ENCODE peak calls at places on chromosome 22, in eight cellular contexts. One of them, this sample, is unnamed.

GRCh38 chr22:24247564-24248344 is 2.9 kb upstream of the GGT5 start:
- DNase-seq in IMR-90: peak; percentile 95
- DNase-seq in SK-N-SH: peak; percentile 97
- DNase-seq in WTC11: peak; percentile 91
- DNase-seq in HepG2: peak; percentile 66
- DNase-seq in H1: peak; percentile 92
- DNase-seq in K562: peak; percentile 64
- DNase-seq in A549: peak; percentile 83
- DNase-seq in this sample: no peak

GRCh38 chr22:25953919-25954318 is 211.9 kb downstream of the MYO18B start:
- DNase-seq in IMR-90: no peak
- DNase-seq in SK-N-SH: no peak
- DNase-seq in WTC11: no peak
- DNase-seq in HepG2: peak; percentile 90
- DNase-seq in H1: no peak
- DNase-seq in K562: no peak
- DNase-seq in A549: no peak
- DNase-seq in this sample: no peak

GRCh38 chr22:31243339-31244043 is 31.4 kb downstream of the LIMK2 start:
- DNase-seq in IMR-90: no peak
- DNase-seq in SK-N-SH: no peak
- DNase-seq in WTC11: no peak
- DNase-seq in HepG2: no peak
- DNase-seq in H1: no peak
- DNase-seq in K562: no peak
- DNase-seq in A549: peak; percentile 55
- DNase-seq in this sample: no peak

GRCh38 chr22:43945632-43946390 is 9.4 kb upstream of the SAMM50 start:
- DNase-seq in IMR-90: peak; percentile 59
- DNase-seq in SK-N-SH: peak; percentile 79
- DNase-seq in WTC11: peak; percentile 75
- DNase-seq in HepG2: peak; percentile 60
- DNase-seq in H1: peak; percentile 83
- DNase-seq in K562: peak; percentile 75
- DNase-seq in A549: peak; percentile 69
- DNase-seq in this sample: no peak

GRCh38 chr22:43726296-43726695 is 85.8 kb downstream of the EFCAB6 start:
- DNase-seq in IMR-90: peak; percentile 11
- DNase-seq in SK-N-SH: no peak
- DNase-seq in WTC11: no peak
- DNase-seq in HepG2: no peak
- DNase-seq in H1: no peak
- DNase-seq in K562: no peak
- DNase-seq in A549: no peak
- DNase-seq in this sample: no peak

GRCh38 chr22:50019316-50019715 is 6.8 kb upstream of the IL17REL start:
- DNase-seq in IMR-90: no peak
- DNase-seq in SK-N-SH: no peak
- DNase-seq in WTC11: no peak
- DNase-seq in HepG2: no peak
- DNase-seq in H1: no peak
- DNase-seq in K562: no peak
- DNase-seq in A549: no peak
- DNase-seq in this sample: no peak

GRCh38 chr22:39241632-39242388 is 3.0 kb downstream of the PDGFB start:
- DNase-seq in IMR-90: no peak
- DNase-seq in SK-N-SH: no peak
- DNase-seq in WTC11: no peak
- DNase-seq in HepG2: no peak
- DNase-seq in H1: no peak
- DNase-seq in K562: no peak
- DNase-seq in A549: no peak
- DNase-seq in this sample: no peak

GRCh38 chr22:23215294-23216204 is 35.2 kb downstream of the BCR start:
- DNase-seq in IMR-90: peak; percentile 64
- DNase-seq in SK-N-SH: no peak
- DNase-seq in WTC11: no peak
- DNase-seq in HepG2: no peak
- DNase-seq in H1: no peak
- DNase-seq in K562: no peak
- DNase-seq in A549: no peak
- DNase-seq in this sample: no peak

GRCh38 chr22:38202437-38203089 is 769 bp downstream of the MAFF start:
- DNase-seq in IMR-90: peak; percentile 92
- DNase-seq in SK-N-SH: peak; percentile 76
- DNase-seq in WTC11: peak; percentile 50
- DNase-seq in HepG2: peak; percentile 50
- DNase-seq in H1: peak; percentile 74
- DNase-seq in K562: peak; percentile 83
- DNase-seq in A549: peak; percentile 60
- DNase-seq in this sample: no peak

GRCh38 chr22:25827415-25827814 is 85.4 kb downstream of the MYO18B start:
- DNase-seq in IMR-90: no peak
- DNase-seq in SK-N-SH: no peak
- DNase-seq in WTC11: no peak
- DNase-seq in HepG2: no peak
- DNase-seq in H1: no peak
- DNase-seq in K562: no peak
- DNase-seq in A549: no peak
- DNase-seq in this sample: no peak

GRCh38 chr22:50271519-50271970 is 1.4 kb upstream of the MAPK11 start:
- DNase-seq in IMR-90: peak; percentile 38
- DNase-seq in SK-N-SH: peak; percentile 93
- DNase-seq in WTC11: peak; percentile 76
- DNase-seq in HepG2: peak; percentile 34
- DNase-seq in H1: peak; percentile 88
- DNase-seq in K562: peak; percentile 84
- DNase-seq in A549: peak; percentile 52
- DNase-seq in this sample: no peak

GRCh38 chr22:33210129-33210784 is 152.1 kb upstream of the SYN3 start:
- DNase-seq in IMR-90: peak; percentile 9
- DNase-seq in SK-N-SH: peak; percentile 68
- DNase-seq in WTC11: peak; percentile 59
- DNase-seq in HepG2: peak; percentile 47
- DNase-seq in H1: peak; percentile 66
- DNase-seq in K562: peak; percentile 41
- DNase-seq in A549: peak; percentile 41
- DNase-seq in this sample: no peak

GRCh38 chr22:47192651-47193437 is 430.4 kb downstream of the TBC1D22A start:
- DNase-seq in IMR-90: no peak
- DNase-seq in SK-N-SH: no peak
- DNase-seq in WTC11: peak; percentile 47
- DNase-seq in HepG2: no peak
- DNase-seq in H1: no peak
- DNase-seq in K562: peak; percentile 18
- DNase-seq in A549: peak; percentile 74
- DNase-seq in this sample: no peak

GRCh38 chr22:39771486-39771885 is 122.1 kb downstream of the ENTHD1 start:
- DNase-seq in IMR-90: no peak
- DNase-seq in SK-N-SH: no peak
- DNase-seq in WTC11: no peak
- DNase-seq in HepG2: no peak
- DNase-seq in H1: no peak
- DNase-seq in K562: no peak
- DNase-seq in A549: no peak
- DNase-seq in this sample: no peak

GRCh38 chr22:27270818-27271510 is 530.6 kb downstream of the MN1 start:
- DNase-seq in IMR-90: no peak
- DNase-seq in SK-N-SH: no peak
- DNase-seq in WTC11: no peak
- DNase-seq in HepG2: no peak
- DNase-seq in H1: no peak
- DNase-seq in K562: no peak
- DNase-seq in A549: no peak
- DNase-seq in this sample: no peak

GRCh38 chr22:19067696-19068348 is 54.4 kb downstream of the DGCR2 start:
- DNase-seq in IMR-90: no peak
- DNase-seq in SK-N-SH: no peak
- DNase-seq in WTC11: no peak
- DNase-seq in HepG2: no peak
- DNase-seq in H1: no peak
- DNase-seq in K562: no peak
- DNase-seq in A549: no peak
- DNase-seq in this sample: no peak

GRCh38 chr22:19068784-19069271 is 53.4 kb downstream of the DGCR2 start:
- DNase-seq in IMR-90: no peak
- DNase-seq in SK-N-SH: no peak
- DNase-seq in WTC11: no peak
- DNase-seq in HepG2: no peak
- DNase-seq in H1: no peak
- DNase-seq in K562: no peak
- DNase-seq in A549: no peak
- DNase-seq in this sample: no peak

GRCh38 chr22:19065298-19065859 is 56.8 kb downstream of the DGCR2 start:
- DNase-seq in IMR-90: no peak
- DNase-seq in SK-N-SH: no peak
- DNase-seq in WTC11: no peak
- DNase-seq in HepG2: no peak
- DNase-seq in H1: no peak
- DNase-seq in K562: no peak
- DNase-seq in A549: no peak
- DNase-seq in this sample: no peak

GRCh38 chr22:19065929-19066328 is 56.3 kb downstream of the DGCR2 start:
- DNase-seq in IMR-90: no peak
- DNase-seq in SK-N-SH: no peak
- DNase-seq in WTC11: no peak
- DNase-seq in HepG2: no peak
- DNase-seq in H1: no peak
- DNase-seq in K562: no peak
- DNase-seq in A549: no peak
- DNase-seq in this sample: no peak

GRCh38 chr22:19066531-19067271 is 55.5 kb downstream of the DGCR2 start:
- DNase-seq in IMR-90: peak; percentile 83
- DNase-seq in SK-N-SH: no peak
- DNase-seq in WTC11: no peak
- DNase-seq in HepG2: no peak
- DNase-seq in H1: no peak
- DNase-seq in K562: no peak
- DNase-seq in A549: no peak
- DNase-seq in this sample: no peak
- TF ChIP-seq USF2 in IMR-90: no peak
- TF ChIP-seq USF2 in SK-N-SH: no peak
- TF ChIP-seq USF2 in WTC11: no peak
- TF ChIP-seq USF2 in HepG2: no peak
- TF ChIP-seq USF2 in H1: no peak
- TF ChIP-seq USF2 in K562: no peak
- TF ChIP-seq USF2 in A549: no peak
- TF ChIP-seq USF2 in this sample: no peak

GRCh38 chr22:36899498-36899897 is 13.9 kb upstream of the CSF2RB start:
- DNase-seq in IMR-90: no peak
- DNase-seq in SK-N-SH: no peak
- DNase-seq in WTC11: no peak
- DNase-seq in HepG2: no peak
- DNase-seq in H1: no peak
- DNase-seq in K562: no peak
- DNase-seq in A549: no peak
- DNase-seq in this sample: no peak

GRCh38 chr22:36902143-36902911 is 11.1 kb upstream of the CSF2RB start:
- DNase-seq in IMR-90: no peak
- DNase-seq in SK-N-SH: no peak
- DNase-seq in WTC11: no peak
- DNase-seq in HepG2: no peak
- DNase-seq in H1: no peak
- DNase-seq in K562: no peak
- DNase-seq in A549: no peak
- DNase-seq in this sample: no peak

GRCh38 chr22:36900880-36901279 is 12.5 kb upstream of the CSF2RB start:
- DNase-seq in IMR-90: no peak
- DNase-seq in SK-N-SH: no peak
- DNase-seq in WTC11: peak; percentile 61
- DNase-seq in HepG2: no peak
- DNase-seq in H1: peak; percentile 68
- DNase-seq in K562: no peak
- DNase-seq in A549: no peak
- DNase-seq in this sample: no peak

GRCh38 chr22:36900225-36900624 is 13.2 kb upstream of the CSF2RB start:
- DNase-seq in IMR-90: no peak
- DNase-seq in SK-N-SH: no peak
- DNase-seq in WTC11: no peak
- DNase-seq in HepG2: no peak
- DNase-seq in H1: no peak
- DNase-seq in K562: no peak
- DNase-seq in A549: no peak
- DNase-seq in this sample: no peak

GRCh38 chr22:36901411-36902142 is 11.9 kb upstream of the CSF2RB start:
- DNase-seq in IMR-90: no peak
- DNase-seq in SK-N-SH: no peak
- DNase-seq in WTC11: no peak
- DNase-seq in HepG2: no peak
- DNase-seq in H1: no peak
- DNase-seq in K562: no peak
- DNase-seq in A549: no peak
- DNase-seq in this sample: peak; percentile 90
- TF ChIP-seq USF2 in IMR-90: no peak
- TF ChIP-seq USF2 in SK-N-SH: no peak
- TF ChIP-seq USF2 in WTC11: no peak
- TF ChIP-seq USF2 in HepG2: no peak
- TF ChIP-seq USF2 in H1: no peak
- TF ChIP-seq USF2 in K562: peak; percentile 24
- TF ChIP-seq USF2 in A549: no peak
- TF ChIP-seq USF2 in this sample: peak; percentile 75

GRCh38 chr22:41030891-41031290 is 61.5 kb upstream of the EP300 start:
- DNase-seq in IMR-90: peak; percentile 63
- DNase-seq in SK-N-SH: no peak
- DNase-seq in WTC11: no peak
- DNase-seq in HepG2: no peak
- DNase-seq in H1: no peak
- DNase-seq in K562: no peak
- DNase-seq in A549: no peak
- DNase-seq in this sample: no peak
- TF ChIP-seq USF2 in IMR-90: no peak
- TF ChIP-seq USF2 in SK-N-SH: no peak
- TF ChIP-seq USF2 in WTC11: no peak
- TF ChIP-seq USF2 in HepG2: no peak
- TF ChIP-seq USF2 in H1: no peak
- TF ChIP-seq USF2 in K562: no peak
- TF ChIP-seq USF2 in A549: no peak
- TF ChIP-seq USF2 in this sample: no peak

GRCh38 chr22:30209642-30210041 is 36.9 kb downstream of the LIF start:
- DNase-seq in IMR-90: no peak
- DNase-seq in SK-N-SH: no peak
- DNase-seq in WTC11: no peak
- DNase-seq in HepG2: no peak
- DNase-seq in H1: no peak
- DNase-seq in K562: no peak
- DNase-seq in A549: no peak
- DNase-seq in this sample: no peak

GRCh38 chr22:30208631-30209603 is 37.6 kb downstream of the LIF start:
- DNase-seq in IMR-90: peak; percentile 97
- DNase-seq in SK-N-SH: peak; percentile 61
- DNase-seq in WTC11: no peak
- DNase-seq in HepG2: peak; percentile 65
- DNase-seq in H1: no peak
- DNase-seq in K562: peak; percentile 86
- DNase-seq in A549: peak; percentile 71
- DNase-seq in this sample: no peak

GRCh38 chr22:30211124-30211820 is 35.3 kb downstream of the LIF start:
- DNase-seq in IMR-90: no peak
- DNase-seq in SK-N-SH: peak; percentile 24
- DNase-seq in WTC11: no peak
- DNase-seq in HepG2: no peak
- DNase-seq in H1: no peak
- DNase-seq in K562: no peak
- DNase-seq in A549: no peak
- DNase-seq in this sample: no peak

GRCh38 chr22:30212363-30212995 is 34.1 kb downstream of the LIF start:
- DNase-seq in IMR-90: peak; percentile 95
- DNase-seq in SK-N-SH: peak; percentile 30
- DNase-seq in WTC11: no peak
- DNase-seq in HepG2: peak; percentile 96
- DNase-seq in H1: no peak
- DNase-seq in K562: peak; percentile 40
- DNase-seq in A549: peak; percentile 98
- DNase-seq in this sample: no peak

GRCh38 chr22:30210235-30210831 is 36.2 kb downstream of the LIF start:
- DNase-seq in IMR-90: peak; percentile 80
- DNase-seq in SK-N-SH: peak; percentile 15
- DNase-seq in WTC11: no peak
- DNase-seq in HepG2: peak; percentile 89
- DNase-seq in H1: no peak
- DNase-seq in K562: no peak
- DNase-seq in A549: peak; percentile 89
- DNase-seq in this sample: no peak
- TF ChIP-seq USF2 in IMR-90: no peak
- TF ChIP-seq USF2 in SK-N-SH: no peak
- TF ChIP-seq USF2 in WTC11: no peak
- TF ChIP-seq USF2 in HepG2: no peak
- TF ChIP-seq USF2 in H1: no peak
- TF ChIP-seq USF2 in K562: no peak
- TF ChIP-seq USF2 in A549: no peak
- TF ChIP-seq USF2 in this sample: no peak

This sample was measured in GM12878.